ENCODE peak calls at places on chromosomes 7 and 10, in four cellular contexts. X is Right ventricle myocardium superior, O is astrocyte of the spinal cord, A is Kasumi-1. Z is an unnamed sample.

GRCh38 chr10:115624448-115624847 is 531.3 kb downstream of the ATRNL1 start:
- DNase-seq in X (no peak), O (peak), A (no peak), Z (peak)

GRCh38 chr10:2477154-2477553 is 590.2 kb upstream of the PFKP start:
- DNase-seq in A (no peak), O (no peak), X (no peak), Z (no peak)

GRCh38 chr10:5631936-5632335 is 34.5 kb downstream of the ASB13 start:
- DNase-seq in A (no peak), X (no peak), O (no peak), Z (no peak)

GRCh38 chr7:130758429-130759056 is 24.5 kb upstream of the KLF14 start:
- DNase-seq in X (no peak), A (peak), O (peak), Z (no peak)

GRCh38 chr7:22866965-22867364 is 44.3 kb upstream of the TOMM7 start:
- DNase-seq in O (no peak), X (no peak), A (no peak), Z (peak)

GRCh38 chr10:86365346-86366032 is 1.1 kb downstream of the GRID1 start:
- DNase-seq in A (no peak), X (peak), O (no peak), Z (no peak)

GRCh38 chr10:119447421-119447820 is 95.1 kb downstream of the RGS10 start:
- DNase-seq in A (no peak), X (peak), O (no peak), Z (no peak)

GRCh38 chr10:89158446-89158845 is 48.7 kb downstream of the CH25H start:
- DNase-seq in X (no peak), A (no peak), O (peak), Z (no peak)

GRCh38 chr7:22452142-22452763 is 47.7 kb downstream of the STEAP1B start:
- DNase-seq in O (peak), A (no peak), X (peak), Z (peak)

GRCh38 chr10:99709480-99710229 is 22.3 kb downstream of the COX15 start:
- DNase-seq in X (no peak), O (peak), A (no peak), Z (peak)

GRCh38 chr7:3232228-3232627 is 68.8 kb upstream of the SDK1 start:
- DNase-seq in X (no peak), O (no peak), A (no peak), Z (peak)

GRCh38 chr10:43322769-43323168 is 48.7 kb upstream of the FXYD4 start:
- DNase-seq in A (no peak), X (peak), O (peak), Z (peak)

GRCh38 chr7:75650671-75651070 is 88.1 kb downstream of the HIP1 start:
- DNase-seq in O (no peak), X (peak), A (no peak), Z (no peak)

GRCh38 chr7:49433794-49434193 is 339.6 kb upstream of the VWC2 start:
- DNase-seq in A (no peak), O (no peak), X (no peak), Z (no peak)

GRCh38 chr7:75987805-75988630 is 6.4 kb downstream of the TMEM120A start:
- DNase-seq in A (no peak), X (peak), O (no peak), Z (no peak)

GRCh38 chr10:91883549-91884542 is 25.4 kb downstream of the FGFBP3 start:
- DNase-seq in O (peak), X (no peak), A (no peak), Z (peak)

GRCh38 chr10:62681211-62681940 is 123.1 kb upstream of the ADO start:
- DNase-seq in A (no peak), X (no peak), O (no peak), Z (peak)

GRCh38 chr7:79221211-79221610 is 232.3 kb downstream of the MAGI2 start:
- DNase-seq in O (no peak), X (no peak), A (no peak), Z (no peak)

GRCh38 chr7:84302949-84303348 is 108.4 kb upstream of the SEMA3A start:
- DNase-seq in X (no peak), A (no peak), O (no peak), Z (no peak)

GRCh38 chr7:42572046-42572445 is 335.0 kb upstream of the GLI3 start:
- DNase-seq in X (no peak), A (no peak), O (no peak), Z (no peak)

GRCh38 chr7:138502023-138502767 is 42.1 kb downstream of the TRIM24 start:
- DNase-seq in A (no peak), O (no peak), X (no peak), Z (no peak)

GRCh38 chr10:24488631-24489030 is 235.1 kb downstream of the ARHGAP21 start:
- DNase-seq in X (no peak), O (no peak), A (no peak), Z (no peak)

GRCh38 chr7:159042639-159043101 is 102.0 kb downstream of the VIPR2 start:
- DNase-seq in A (no peak), O (no peak), X (no peak), Z (no peak)

GRCh38 chr10:130042386-130042785 is 68.2 kb downstream of the C10orf143 start:
- DNase-seq in O (no peak), A (no peak), X (no peak), Z (no peak)

GRCh38 chr7:89091550-89091949 is 296.0 kb upstream of the TEX47 start:
- DNase-seq in X (no peak), O (no peak), A (no peak), Z (no peak)

GRCh38 chr10:100977436-100977835 is 8.1 kb downstream of the SEMA4G start:
- DNase-seq in X (no peak), A (no peak), O (no peak), Z (no peak)

GRCh38 chr7:98701372-98701771 is 84.3 kb downstream of the NPTX2 start:
- DNase-seq in A (no peak), O (no peak), X (no peak), Z (no peak)

GRCh38 chr10:117950408-117950807 is 96.3 kb downstream of the RAB11FIP2 start:
- DNase-seq in X (no peak), O (no peak), A (no peak), Z (no peak)

GRCh38 chr7:6653101-6653995 is 16.2 kb downstream of the ZNF316 start:
- DNase-seq in X (no peak), O (no peak), A (no peak), Z (no peak)

GRCh38 chr10:119208553-119208940 is 1.2 kb downstream of the GRK5 start:
- DNase-seq in A (no peak), O (no peak), X (no peak), Z (no peak)

GRCh38 chr7:47688311-47689100 is 106.6 kb upstream of the TNS3 start:
- DNase-seq in A (no peak), O (no peak), X (no peak), Z (no peak)

GRCh38 chr10:88881922-88882645 is 2.0 kb downstream of the STAMBPL1 start:
- DNase-seq in A (no peak), X (no peak), O (peak), Z (no peak)

GRCh38 chr10:86188326-86188725 is 178.3 kb downstream of the GRID1 start:
- DNase-seq in O (no peak), A (no peak), X (no peak), Z (no peak)

GRCh38 chr10:78178940-78179339 is 145.3 kb downstream of the RPS24 start:
- DNase-seq in O (peak), A (no peak), X (peak), Z (peak)

GRCh38 chr7:26507375-26508068 is 215.9 kb downstream of the SNX10 start:
- DNase-seq in X (no peak), A (no peak), O (no peak), Z (no peak)

GRCh38 chr7:39130304-39130703 is 152.6 kb downstream of the POU6F2 start:
- DNase-seq in A (no peak), X (no peak), O (no peak), Z (no peak)

GRCh38 chr10:69426376-69426727 is 9.6 kb upstream of the TACR2 start:
- DNase-seq in O (no peak), A (no peak), X (no peak), Z (no peak)

GRCh38 chr10:115963848-115964247 is 309.2 kb downstream of the GFRA1 start:
- DNase-seq in A (no peak), X (no peak), O (peak), Z (peak)

GRCh38 chr10:81838950-81839349 is 36.0 kb upstream of the NRG3 start:
- DNase-seq in A (no peak), O (no peak), X (no peak), Z (peak)